ENCODE peak calls at places on chromosomes 6 and 20, in five cellular contexts. X, G, W, M and F are unnamed samples.

GRCh38 chr20:55095745-55096450 is 620.5 kb downstream of the DOK5 start:
- DNase-seq in X (no peak), G (no peak), W (no peak), M (no peak), F (no peak)

GRCh38 chr6:118648866-118649554 is 2.4 kb downstream of the CEP85L start:
- DNase-seq in X (no peak), G (no peak), W (no peak), M (no peak), F (no peak)

GRCh38 chr6:42179956-42180335 is 6.8 kb downstream of the GUCA1A start:
- DNase-seq in X (no peak), G (no peak), W (no peak), M (no peak), F (no peak)

GRCh38 chr6:111721677-111722219 is 116.1 kb upstream of the TRAF3IP2 start:
- DNase-seq in X (peak), G (peak), W (no peak), M (peak), F (peak)

GRCh38 chr20:6780414-6780813 is 12.9 kb downstream of the BMP2 start:
- DNase-seq in X (no peak), G (no peak), W (no peak), M (no peak), F (no peak)

GRCh38 chr20:38119446-38119845 is 45.6 kb downstream of the TGM2 start:
- DNase-seq in X (no peak), G (no peak), W (no peak), M (no peak), F (no peak)

GRCh38 chr20:58065508-58066361 is 162.7 kb downstream of the ANKRD60 start:
- DNase-seq in X (no peak), G (no peak), W (no peak), M (no peak), F (no peak)

GRCh38 chr6:108728826-108729225 is 119.4 kb upstream of the ARMC2 start:
- DNase-seq in X (no peak), G (peak), W (no peak), M (peak), F (no peak)

GRCh38 chr6:113809818-113810217 is 47.3 kb upstream of the MARCKS start:
- DNase-seq in X (no peak), G (no peak), W (peak), M (no peak), F (no peak)

GRCh38 chr6:159461266-159461665 is 231.8 kb downstream of the SOD2 start:
- DNase-seq in X (no peak), G (no peak), W (no peak), M (no peak), F (no peak)

GRCh38 chr6:34475167-34476047 is 9.5 kb downstream of the PACSIN1 start:
- DNase-seq in X (no peak), G (no peak), W (no peak), M (no peak), F (no peak)

GRCh38 chr20:21715193-21715881 is 9.9 kb downstream of the PAX1 start:
- DNase-seq in X (no peak), G (no peak), W (no peak), M (no peak), F (no peak)

GRCh38 chr20:21713901-21714296 is 8.4 kb downstream of the PAX1 start:
- DNase-seq in X (peak), G (no peak), W (no peak), M (no peak), F (no peak)

GRCh38 chr20:21714297-21715192 is 9.1 kb downstream of the PAX1 start:
- DNase-seq in X (peak), G (no peak), W (no peak), M (no peak), F (no peak)

GRCh38 chr20:21719592-21720214 is 14.2 kb downstream of the PAX1 start:
- DNase-seq in X (peak), G (peak), W (peak), M (peak), F (peak)
- TF ChIP-seq ESRRA in X (no peak), G (no peak), W (no peak), M (no peak), F (no peak)

DNA sequence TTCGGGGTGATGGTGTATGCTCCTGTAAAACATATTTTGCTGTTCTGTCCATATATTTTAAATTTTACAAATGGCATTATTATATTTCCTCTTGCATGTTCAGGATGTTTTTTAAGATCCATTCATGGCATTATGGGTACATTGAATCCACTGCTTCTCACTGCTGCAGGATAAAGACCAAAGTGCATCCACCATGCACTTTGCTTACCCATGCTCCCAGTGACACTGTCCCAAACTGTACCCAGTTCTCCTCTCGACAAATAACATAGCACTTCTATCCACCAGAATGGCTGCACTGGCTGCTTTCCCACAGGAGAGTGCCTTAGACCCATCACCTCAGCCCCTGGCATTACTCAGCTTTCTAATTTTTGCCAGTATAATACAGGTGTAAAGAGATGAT is 29.7 kb downstream of the MTRES1 start:
- DNase-seq in X (no peak), G (no peak), W (no peak), M (no peak), F (no peak)
- TF ChIP-seq ESRRA in X (no peak), G (no peak), W (no peak), M (no peak), F (no peak)

DNA sequence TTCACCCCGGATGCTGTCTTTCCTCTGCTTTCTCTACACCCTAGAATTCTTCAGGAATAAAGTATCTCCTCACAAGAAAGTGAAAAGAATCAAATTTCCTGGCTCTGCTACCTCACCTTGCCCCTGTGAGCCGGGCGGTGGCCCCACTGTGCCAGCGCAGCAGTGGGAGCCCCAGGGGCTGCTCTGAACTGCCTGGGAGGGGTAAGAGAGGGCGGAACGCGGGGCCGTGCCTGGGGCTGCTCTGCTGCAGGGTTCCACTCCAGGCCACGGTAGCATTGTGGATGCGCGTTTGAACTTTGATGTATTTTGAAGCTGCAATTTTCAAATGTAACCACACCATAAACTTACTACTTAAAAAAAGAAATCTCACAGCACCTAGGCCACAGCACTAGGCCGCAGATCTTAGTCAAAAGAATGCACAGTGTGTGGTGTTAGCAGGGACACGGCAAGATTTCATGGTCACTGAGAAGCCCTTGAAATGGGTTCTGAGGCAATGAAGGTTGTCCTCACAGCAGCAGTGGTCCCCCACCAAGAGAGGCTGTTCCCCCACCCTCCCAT is 57.5 kb downstream of the PRDM1 start:
- DNase-seq in X (no peak), G (no peak), W (no peak), M (no peak), F (no peak)
- TF ChIP-seq ESRRA in X (no peak), G (no peak), W (no peak), M (no peak), F (no peak)

DNA sequence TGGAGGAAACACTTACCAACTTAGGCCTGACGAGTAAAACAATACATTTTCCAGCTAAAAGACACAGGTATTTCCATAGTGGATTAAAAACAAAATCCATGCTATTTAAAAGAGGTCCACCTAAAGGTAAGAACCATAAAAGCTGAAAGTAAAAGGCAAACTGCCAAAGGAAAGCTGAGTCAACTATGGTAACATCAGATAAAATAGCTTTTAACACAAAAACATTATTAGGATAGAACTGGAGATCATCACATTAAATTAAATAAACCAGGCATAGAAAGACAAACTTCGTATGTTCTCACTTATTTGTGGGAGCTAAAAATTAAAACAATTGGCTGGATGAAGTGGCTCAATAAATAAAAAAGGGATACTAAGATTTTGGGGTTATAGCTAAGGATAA is 166.8 kb upstream of the SLC22A16 start:
- DNase-seq in X (no peak), G (no peak), W (no peak), M (no peak), F (no peak)
- TF ChIP-seq ESRRA in X (no peak), G (no peak), W (no peak), M (no peak), F (no peak)

GRCh38 chr6:117441824-117442264 is 16.1 kb upstream of the ROS1 start:
- DNase-seq in X (no peak), G (peak), W (no peak), M (peak), F (no peak)

GRCh38 chr6:117444600-117444999 is 18.9 kb upstream of the ROS1 start:
- DNase-seq in X (no peak), G (no peak), W (no peak), M (no peak), F (no peak)

GRCh38 chr6:117440558-117441525 is 15.1 kb upstream of the ROS1 start:
- DNase-seq in X (no peak), G (no peak), W (no peak), M (peak), F (no peak)
- TF ChIP-seq ESRRA in X (no peak), G (no peak), W (no peak), M (no peak), F (no peak)

GRCh38 chr20:4725263-4725550 is 3.5 kb downstream of the PRND start:
- DNase-seq in X (no peak), G (no peak), W (no peak), M (no peak), F (no peak)

GRCh38 chr20:4728121-4728520 is 6.4 kb downstream of the PRND start:
- DNase-seq in X (no peak), G (no peak), W (no peak), M (no peak), F (no peak)

GRCh38 chr20:4729265-4729664 is 7.6 kb downstream of the PRND start:
- DNase-seq in X (no peak), G (no peak), W (no peak), M (no peak), F (no peak)

GRCh38 chr20:4724459-4725262 is 3.0 kb downstream of the PRND start:
- DNase-seq in X (no peak), G (no peak), W (no peak), M (no peak), F (no peak)

GRCh38 chr20:4726710-4727391 is 5.1 kb downstream of the PRND start:
- DNase-seq in X (no peak), G (no peak), W (peak), M (no peak), F (no peak)
- TF ChIP-seq ESRRA in X (no peak), G (no peak), W (no peak), M (no peak), F (no peak)

DNA sequence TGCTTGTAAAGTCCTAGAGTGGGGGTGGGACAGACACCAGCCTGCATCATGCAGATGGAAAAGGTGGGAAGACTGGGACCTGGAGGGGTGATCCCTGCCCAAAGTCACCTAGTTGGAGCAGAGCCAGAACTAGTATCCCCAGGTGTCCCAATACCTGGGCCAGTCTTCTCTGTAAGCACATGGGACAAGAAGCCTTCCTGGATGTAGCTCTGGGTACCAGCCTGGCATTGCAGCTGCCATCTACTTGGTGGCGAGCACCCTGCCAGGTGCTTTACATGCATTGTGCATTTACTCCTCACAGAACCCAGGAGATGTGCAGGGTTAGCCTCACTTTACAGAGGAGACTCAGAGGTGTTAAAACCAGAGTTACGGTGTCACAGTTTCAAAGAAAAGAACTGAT is 31.1 kb downstream of the GLP1R start:
- DNase-seq in X (no peak), G (no peak), W (no peak), M (no peak), F (no peak)
- TF ChIP-seq ESRRA in X (no peak), G (no peak), W (no peak), M (no peak), F (no peak)

GRCh38 chr6:80366721-80367120 is 260.2 kb downstream of the BCKDHB start:
- DNase-seq in X (no peak), G (no peak), W (no peak), M (no peak), F (no peak)
- TF ChIP-seq ESRRA in X (no peak), G (no peak), W (no peak), M (no peak), F (no peak)

GRCh38 chr6:106908386-106908840 is 66.1 kb downstream of the CD24 start:
- DNase-seq in X (no peak), G (no peak), W (no peak), M (no peak), F (no peak)
- TF ChIP-seq ESRRA in X (no peak), G (no peak), W (no peak), M (no peak), F (no peak)

GRCh38 chr6:144530118-144530517 is 245.0 kb downstream of the UTRN start:
- DNase-seq in X (no peak), G (no peak), W (no peak), M (no peak), F (no peak)

GRCh38 chr6:144534123-144534676 is 249.1 kb downstream of the UTRN start:
- DNase-seq in X (no peak), G (no peak), W (no peak), M (no peak), F (no peak)

DNA sequence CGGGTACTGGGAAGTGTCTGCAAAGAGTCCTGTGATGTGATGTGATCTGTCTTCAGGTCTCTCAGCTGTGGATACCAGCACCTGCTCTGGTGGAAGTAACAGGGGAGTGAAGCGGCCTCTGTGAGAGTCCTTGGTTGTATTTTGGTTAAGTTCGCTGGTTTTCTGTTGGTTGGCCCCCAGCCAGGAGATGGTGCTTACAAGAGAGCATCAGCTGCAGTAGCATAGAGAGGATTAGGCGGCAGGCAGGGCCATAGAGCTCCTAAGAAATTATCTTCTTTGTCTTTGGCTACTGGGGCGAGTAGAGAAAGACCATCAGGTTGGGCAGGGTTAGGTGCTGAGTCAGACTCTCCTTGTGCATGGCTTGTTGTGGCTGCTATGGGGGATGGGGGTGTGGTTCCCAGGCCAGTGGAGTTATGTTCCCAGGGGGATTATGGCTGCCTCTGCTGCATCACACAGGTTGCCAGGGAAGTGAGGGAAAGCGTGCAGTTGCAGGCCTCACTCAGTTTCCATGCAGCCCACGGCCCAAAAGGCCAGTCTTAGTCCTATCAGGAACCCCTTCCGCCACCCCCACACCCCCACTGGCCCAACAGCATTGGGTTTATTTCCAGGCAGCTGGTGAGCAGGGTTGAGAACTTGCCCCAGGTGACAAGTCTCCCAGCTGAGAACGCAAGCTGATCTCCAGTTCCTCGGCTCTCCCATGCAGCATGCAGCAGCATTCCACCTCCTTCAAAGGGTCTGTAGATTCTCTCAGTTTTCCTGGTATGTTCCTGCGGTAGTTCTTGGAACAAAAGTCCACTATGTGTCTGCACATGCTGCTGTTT is 243.7 kb downstream of the UTRN start:
- DNase-seq in X (peak), G (no peak), W (no peak), M (no peak), F (peak)
- TF ChIP-seq ESRRA in X (no peak), G (no peak), W (no peak), M (no peak), F (no peak)